ENCODE peak calls at places on chromosomes 2 and 18, in six cellular contexts. One of them, this sample, is unnamed.

GRCh38 chr18:78506031-78506461 is 473.6 kb upstream of the SALL3 start:
- DNase-seq in CD4-positive, alpha-beta memory T cell: no peak
- DNase-seq in CD4-positive, CD25-positive, alpha-beta regulatory T cell: no peak
- DNase-seq in H7: peak
- DNase-seq in SJSA1: no peak
- DNase-seq in fibroblast of lung: no peak
- DNase-seq in this sample: no peak

GRCh38 chr2:107687087-107687486 is 139.6 kb upstream of the RGPD4 start:
- DNase-seq in CD4-positive, CD25-positive, alpha-beta regulatory T cell: no peak
- DNase-seq in fibroblast of lung: no peak
- DNase-seq in H7: no peak
- DNase-seq in SJSA1: no peak
- DNase-seq in CD4-positive, alpha-beta memory T cell: no peak
- DNase-seq in this sample: no peak

GRCh38 chr2:161586517-161587167 is 37.6 kb upstream of the SLC4A10 start:
- DNase-seq in H7: peak
- DNase-seq in CD4-positive, CD25-positive, alpha-beta regulatory T cell: no peak
- DNase-seq in CD4-positive, alpha-beta memory T cell: peak
- DNase-seq in SJSA1: no peak
- DNase-seq in fibroblast of lung: peak
- DNase-seq in this sample: no peak

GRCh38 chr2:69386376-69386775 is 651 bp downstream of the GFPT1 start:
- DNase-seq in H7: no peak
- DNase-seq in CD4-positive, CD25-positive, alpha-beta regulatory T cell: no peak
- DNase-seq in fibroblast of lung: no peak
- DNase-seq in SJSA1: no peak
- DNase-seq in CD4-positive, alpha-beta memory T cell: no peak
- DNase-seq in this sample: no peak

GRCh38 chr2:135043345-135043744 is 3.9 kb downstream of the MAP3K19 start:
- DNase-seq in CD4-positive, alpha-beta memory T cell: no peak
- DNase-seq in CD4-positive, CD25-positive, alpha-beta regulatory T cell: no peak
- DNase-seq in SJSA1: no peak
- DNase-seq in fibroblast of lung: no peak
- DNase-seq in H7: no peak
- DNase-seq in this sample: no peak

GRCh38 chr2:163767097-163767496 is 31.3 kb upstream of the FIGN start:
- DNase-seq in SJSA1: no peak
- DNase-seq in H7: no peak
- DNase-seq in CD4-positive, CD25-positive, alpha-beta regulatory T cell: no peak
- DNase-seq in CD4-positive, alpha-beta memory T cell: no peak
- DNase-seq in fibroblast of lung: no peak
- DNase-seq in this sample: no peak

GRCh38 chr2:152560163-152560562 is 157.1 kb downstream of the PRPF40A start:
- DNase-seq in SJSA1: no peak
- DNase-seq in CD4-positive, CD25-positive, alpha-beta regulatory T cell: no peak
- DNase-seq in CD4-positive, alpha-beta memory T cell: no peak
- DNase-seq in H7: no peak
- DNase-seq in fibroblast of lung: peak
- DNase-seq in this sample: no peak

GRCh38 chr2:169976335-169976851 is 149.1 kb downstream of the UBR3 start:
- DNase-seq in fibroblast of lung: no peak
- DNase-seq in CD4-positive, CD25-positive, alpha-beta regulatory T cell: no peak
- DNase-seq in CD4-positive, alpha-beta memory T cell: no peak
- DNase-seq in H7: no peak
- DNase-seq in SJSA1: no peak
- DNase-seq in this sample: no peak

GRCh38 chr2:97936199-97936598 is 59.5 kb downstream of the TMEM131 start:
- DNase-seq in CD4-positive, alpha-beta memory T cell: no peak
- DNase-seq in fibroblast of lung: no peak
- DNase-seq in H7: peak
- DNase-seq in SJSA1: no peak
- DNase-seq in CD4-positive, CD25-positive, alpha-beta regulatory T cell: no peak
- DNase-seq in this sample: no peak

GRCh38 chr2:157837851-157838441 is 38.2 kb downstream of the ACVR1 start:
- DNase-seq in CD4-positive, alpha-beta memory T cell: no peak
- DNase-seq in fibroblast of lung: peak
- DNase-seq in H7: no peak
- DNase-seq in CD4-positive, CD25-positive, alpha-beta regulatory T cell: no peak
- DNase-seq in SJSA1: no peak
- DNase-seq in this sample: no peak

GRCh38 chr2:99445065-99445464 is 44.8 kb downstream of the REV1 start:
- DNase-seq in fibroblast of lung: peak
- DNase-seq in CD4-positive, alpha-beta memory T cell: no peak
- DNase-seq in CD4-positive, CD25-positive, alpha-beta regulatory T cell: no peak
- DNase-seq in H7: no peak
- DNase-seq in SJSA1: no peak
- DNase-seq in this sample: no peak

GRCh38 chr2:149826471-149827125 is 239.0 kb upstream of the MMADHC start:
- DNase-seq in SJSA1: no peak
- DNase-seq in H7: no peak
- DNase-seq in CD4-positive, CD25-positive, alpha-beta regulatory T cell: no peak
- DNase-seq in fibroblast of lung: peak
- DNase-seq in CD4-positive, alpha-beta memory T cell: no peak
- DNase-seq in this sample: no peak

GRCh38 chr2:3285901-3286645 is 91.5 kb downstream of the EIPR1 start:
- DNase-seq in CD4-positive, CD25-positive, alpha-beta regulatory T cell: no peak
- DNase-seq in SJSA1: peak
- DNase-seq in fibroblast of lung: no peak
- DNase-seq in CD4-positive, alpha-beta memory T cell: no peak
- DNase-seq in H7: peak
- DNase-seq in this sample: peak

GRCh38 chr2:171160630-171161424 is at the start of gene TLK1:
- DNase-seq in SJSA1: peak
- DNase-seq in CD4-positive, CD25-positive, alpha-beta regulatory T cell: peak
- DNase-seq in fibroblast of lung: peak
- DNase-seq in CD4-positive, alpha-beta memory T cell: peak
- DNase-seq in H7: peak
- DNase-seq in this sample: peak

GRCh38 chr2:160813506-160813858 is 319.9 kb upstream of the RBMS1 start:
- DNase-seq in H7: no peak
- DNase-seq in CD4-positive, CD25-positive, alpha-beta regulatory T cell: no peak
- DNase-seq in fibroblast of lung: no peak
- DNase-seq in CD4-positive, alpha-beta memory T cell: no peak
- DNase-seq in SJSA1: no peak
- DNase-seq in this sample: no peak

GRCh38 chr2:82803307-82803706 is 1655.8 kb downstream of the SUCLG1 start:
- DNase-seq in fibroblast of lung: no peak
- DNase-seq in CD4-positive, alpha-beta memory T cell: no peak
- DNase-seq in SJSA1: no peak
- DNase-seq in CD4-positive, CD25-positive, alpha-beta regulatory T cell: no peak
- DNase-seq in H7: no peak
- DNase-seq in this sample: no peak

GRCh38 chr2:105536175-105536574 is 137.3 kb upstream of the FHL2 start:
- DNase-seq in CD4-positive, alpha-beta memory T cell: no peak
- DNase-seq in H7: no peak
- DNase-seq in SJSA1: no peak
- DNase-seq in CD4-positive, CD25-positive, alpha-beta regulatory T cell: no peak
- DNase-seq in fibroblast of lung: no peak
- DNase-seq in this sample: no peak

GRCh38 chr18:24398515-24398914 is 891 bp upstream of the OSBPL1A start:
- DNase-seq in CD4-positive, CD25-positive, alpha-beta regulatory T cell: no peak
- DNase-seq in fibroblast of lung: peak
- DNase-seq in SJSA1: peak
- DNase-seq in H7: no peak
- DNase-seq in CD4-positive, alpha-beta memory T cell: no peak
- DNase-seq in this sample: peak
- H3K4me3 ChIP-seq in CD4-positive, CD25-positive, alpha-beta regulatory T cell: peak
- H3K4me3 ChIP-seq in fibroblast of lung: peak
- H3K4me3 ChIP-seq in SJSA1: no peak
- H3K4me3 ChIP-seq in H7: peak
- H3K4me3 ChIP-seq in CD4-positive, alpha-beta memory T cell: no peak
- H3K4me3 ChIP-seq in this sample: no peak

DNA sequence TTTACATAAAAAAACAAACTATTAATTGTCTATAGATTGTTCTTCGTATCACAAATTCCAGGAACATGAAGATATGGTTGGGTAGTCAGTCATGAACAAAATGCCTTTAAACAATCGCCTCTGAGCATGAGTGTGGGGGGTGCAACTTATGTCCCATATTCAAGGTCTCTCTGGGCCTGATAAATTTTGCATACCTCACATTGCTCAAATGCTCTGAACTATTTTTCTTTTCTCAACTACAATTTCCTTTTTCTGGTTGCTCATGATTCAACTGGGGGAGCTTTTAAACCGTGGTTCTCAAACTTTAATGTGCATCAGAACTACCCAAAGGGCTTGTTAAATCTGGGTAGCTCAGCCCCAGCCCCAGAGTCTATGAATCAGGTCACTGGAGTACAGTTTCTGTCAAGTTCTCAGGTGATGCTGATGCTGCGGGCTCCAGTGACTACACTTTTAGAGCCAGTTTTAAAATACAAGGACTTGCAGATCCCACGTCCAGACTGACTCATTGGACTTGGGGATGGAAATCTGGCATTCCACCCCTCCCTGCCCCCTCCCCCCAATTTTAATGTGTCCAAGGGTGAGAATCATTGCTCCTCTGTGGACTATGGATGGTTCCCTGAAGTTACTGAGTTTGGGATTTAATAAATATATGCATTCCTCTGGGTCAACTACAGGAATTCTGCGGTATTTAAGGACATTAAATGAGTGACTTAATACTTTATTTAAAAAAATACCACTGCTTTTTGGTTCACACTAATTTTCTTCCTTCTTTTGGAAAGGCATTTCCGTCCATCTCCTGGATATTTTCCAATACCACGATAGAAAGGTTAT is 1.5 kb upstream of the GPD2 start:
- DNase-seq in CD4-positive, CD25-positive, alpha-beta regulatory T cell: no peak
- DNase-seq in H7: peak
- DNase-seq in SJSA1: peak
- DNase-seq in CD4-positive, alpha-beta memory T cell: no peak
- DNase-seq in fibroblast of lung: peak
- DNase-seq in this sample: no peak
- H3K4me3 ChIP-seq in CD4-positive, CD25-positive, alpha-beta regulatory T cell: no peak
- H3K4me3 ChIP-seq in H7: peak
- H3K4me3 ChIP-seq in SJSA1: peak
- H3K4me3 ChIP-seq in CD4-positive, alpha-beta memory T cell: no peak
- H3K4me3 ChIP-seq in fibroblast of lung: no peak
- H3K4me3 ChIP-seq in this sample: no peak

DNA sequence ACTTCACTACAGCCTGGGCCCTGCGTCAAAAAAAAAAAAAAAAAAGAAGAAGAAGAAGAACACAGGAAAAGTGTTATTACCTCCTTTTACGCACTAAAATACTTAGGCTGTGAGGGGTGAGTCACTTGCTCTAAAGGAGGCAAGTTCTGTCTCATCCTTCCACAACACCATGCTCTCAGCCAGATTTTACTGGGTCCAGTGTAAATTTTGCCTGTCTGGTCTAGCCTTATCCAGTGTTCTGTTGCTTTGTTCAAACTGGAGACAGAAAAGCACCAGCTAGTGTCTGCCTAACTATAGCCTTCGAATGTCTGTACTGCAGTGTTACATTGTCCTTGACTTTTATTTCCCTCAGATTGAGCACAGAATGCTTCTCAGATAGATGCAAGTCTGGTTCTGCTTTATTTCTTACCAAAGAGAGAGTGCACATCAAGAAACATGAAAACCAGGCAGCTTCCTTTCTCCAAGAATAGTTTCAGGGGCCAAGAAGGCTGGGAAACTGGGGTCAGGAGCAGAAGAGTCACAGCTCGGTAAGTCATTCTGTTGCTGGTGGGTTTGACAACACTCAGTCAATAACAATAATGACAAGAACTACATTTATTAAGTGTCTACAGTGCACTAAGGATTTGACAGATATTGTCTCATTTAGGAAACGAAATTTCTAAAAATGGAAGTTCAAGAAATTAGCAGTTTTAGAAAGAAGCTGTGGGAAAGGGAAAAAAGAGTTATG is 3.1 kb upstream of the MSGN1 start:
- DNase-seq in CD4-positive, alpha-beta memory T cell: no peak
- DNase-seq in H7: no peak
- DNase-seq in SJSA1: no peak
- DNase-seq in CD4-positive, CD25-positive, alpha-beta regulatory T cell: no peak
- DNase-seq in fibroblast of lung: peak
- DNase-seq in this sample: no peak
- H3K4me3 ChIP-seq in CD4-positive, alpha-beta memory T cell: no peak
- H3K4me3 ChIP-seq in H7: no peak
- H3K4me3 ChIP-seq in SJSA1: no peak
- H3K4me3 ChIP-seq in CD4-positive, CD25-positive, alpha-beta regulatory T cell: no peak
- H3K4me3 ChIP-seq in fibroblast of lung: no peak
- H3K4me3 ChIP-seq in this sample: no peak

GRCh38 chr2:49937432-49937831 is 783.1 kb upstream of the FSHR start:
- DNase-seq in CD4-positive, alpha-beta memory T cell: no peak
- DNase-seq in SJSA1: no peak
- DNase-seq in H7: no peak
- DNase-seq in fibroblast of lung: no peak
- DNase-seq in CD4-positive, CD25-positive, alpha-beta regulatory T cell: no peak
- DNase-seq in this sample: no peak

GRCh38 chr2:49943944-49944803 is 789.9 kb upstream of the FSHR start:
- DNase-seq in fibroblast of lung: no peak
- DNase-seq in SJSA1: no peak
- DNase-seq in CD4-positive, alpha-beta memory T cell: no peak
- DNase-seq in H7: no peak
- DNase-seq in CD4-positive, CD25-positive, alpha-beta regulatory T cell: no peak
- DNase-seq in this sample: no peak

GRCh38 chr2:49938268-49938667 is 784.0 kb upstream of the FSHR start:
- DNase-seq in CD4-positive, alpha-beta memory T cell: no peak
- DNase-seq in CD4-positive, CD25-positive, alpha-beta regulatory T cell: no peak
- DNase-seq in fibroblast of lung: no peak
- DNase-seq in H7: no peak
- DNase-seq in SJSA1: no peak
- DNase-seq in this sample: no peak

GRCh38 chr2:49936965-49937364 is 782.6 kb upstream of the FSHR start:
- DNase-seq in fibroblast of lung: no peak
- DNase-seq in H7: peak
- DNase-seq in CD4-positive, CD25-positive, alpha-beta regulatory T cell: no peak
- DNase-seq in CD4-positive, alpha-beta memory T cell: no peak
- DNase-seq in SJSA1: no peak
- DNase-seq in this sample: no peak

DNA sequence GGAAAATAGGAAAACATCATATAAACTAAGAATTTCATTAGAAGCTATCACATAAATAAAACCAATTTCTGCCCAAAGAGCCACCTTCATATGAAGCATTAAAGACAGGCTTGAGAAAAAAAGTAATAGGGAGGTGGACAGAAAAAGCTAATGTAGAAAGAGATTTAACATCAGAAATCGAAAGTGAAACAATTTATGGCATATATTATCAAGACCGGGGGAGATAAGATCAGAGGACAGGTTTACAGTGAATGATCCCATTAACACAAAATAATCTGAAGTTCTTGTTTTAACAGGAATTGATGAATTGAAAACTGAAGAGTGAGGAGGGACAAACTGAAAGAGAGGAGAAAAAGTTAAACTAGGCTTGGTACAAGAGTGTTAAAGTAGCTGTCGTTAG is 786.3 kb upstream of the FSHR start:
- DNase-seq in fibroblast of lung: no peak
- DNase-seq in CD4-positive, alpha-beta memory T cell: peak
- DNase-seq in CD4-positive, CD25-positive, alpha-beta regulatory T cell: no peak
- DNase-seq in SJSA1: no peak
- DNase-seq in H7: no peak
- DNase-seq in this sample: no peak
- H3K4me3 ChIP-seq in fibroblast of lung: peak
- H3K4me3 ChIP-seq in CD4-positive, alpha-beta memory T cell: no peak
- H3K4me3 ChIP-seq in CD4-positive, CD25-positive, alpha-beta regulatory T cell: peak
- H3K4me3 ChIP-seq in SJSA1: no peak
- H3K4me3 ChIP-seq in H7: no peak
- H3K4me3 ChIP-seq in this sample: no peak

DNA sequence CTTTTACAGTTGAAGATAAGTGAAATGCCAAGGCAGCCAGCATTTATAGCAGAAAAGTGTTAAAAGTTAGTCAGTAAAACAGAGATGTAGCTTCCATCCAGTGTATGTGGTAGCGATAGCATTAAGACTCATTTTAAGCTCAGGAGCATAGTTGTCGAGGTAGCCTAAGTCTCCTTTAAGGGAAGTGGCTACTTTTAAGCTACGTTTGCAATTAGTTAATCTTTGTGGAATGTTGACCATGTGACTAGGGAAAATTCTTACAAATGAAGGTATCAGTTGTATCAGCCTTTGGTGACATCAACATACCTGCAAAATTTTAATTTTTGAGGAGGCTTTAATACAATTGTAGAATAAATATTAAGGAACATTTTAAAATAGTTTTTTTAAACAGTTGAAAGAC is 61.9 kb downstream of the LHCGR start:
- DNase-seq in fibroblast of lung: peak
- DNase-seq in CD4-positive, CD25-positive, alpha-beta regulatory T cell: no peak
- DNase-seq in SJSA1: no peak
- DNase-seq in H7: no peak
- DNase-seq in CD4-positive, alpha-beta memory T cell: no peak
- DNase-seq in this sample: no peak
- H3K4me3 ChIP-seq in fibroblast of lung: no peak
- H3K4me3 ChIP-seq in CD4-positive, CD25-positive, alpha-beta regulatory T cell: no peak
- H3K4me3 ChIP-seq in SJSA1: no peak
- H3K4me3 ChIP-seq in H7: no peak
- H3K4me3 ChIP-seq in CD4-positive, alpha-beta memory T cell: no peak
- H3K4me3 ChIP-seq in this sample: no peak